ENCODE peak calls at places on chromosome 20, in nine cellular contexts. P, V, Y, S, L, O, R, Z and W are unnamed samples.
A peak's percentile ranks its signal among the peaks of the same experiment; 100 is the strongest.

GRCh38 chr20:57167971-57168693 is 98.3 kb downstream of the BMP7 start:
- DNase-seq in P (no peak), L (no peak), S (no peak), V (no peak), R (no peak), O (peak; percentile 73), Y (no peak), Z (no peak), W (no peak)

GRCh38 chr20:43721429-43722152 is 5.2 kb downstream of the GTSF1L start:
- DNase-seq in P (no peak), Y (no peak), O (no peak), L (peak; percentile 12), V (no peak), Z (peak; percentile 30), S (no peak), R (peak; percentile 94), W (no peak)

GRCh38 chr20:48283470-48284110 is 498.3 kb upstream of the SULF2 start:
- DNase-seq in S (peak; percentile 96), P (peak; percentile 82), V (no peak), R (no peak), Z (no peak), O (peak; percentile 48), Y (no peak), L (peak; percentile 92), W (peak; percentile 65)

GRCh38 chr20:18511566-18511965 is 3.8 kb downstream of the SEC23B start:
- DNase-seq in Y (no peak), L (no peak), R (no peak), S (no peak), Z (no peak), V (no peak), P (no peak), O (no peak), W (no peak)

GRCh38 chr20:19552144-19552895 is 205.7 kb upstream of the RIN2 start:
- DNase-seq in L (no peak), Z (no peak), P (no peak), O (no peak), R (peak; percentile 23), Y (no peak), V (no peak), S (peak; percentile 39), W (no peak)

GRCh38 chr20:62275263-62275619 is 27.6 kb upstream of the ADRM1 start:
- DNase-seq in Z (no peak), O (no peak), S (no peak), P (no peak), V (no peak), Y (no peak), L (no peak), R (no peak), W (no peak)

GRCh38 chr20:2314759-2315439 is 19.1 kb downstream of the TGM3 start:
- DNase-seq in V (no peak), L (no peak), P (peak; percentile 57), R (peak; percentile 30), O (peak; percentile 46), S (no peak), Z (no peak), Y (no peak), W (peak; percentile 79)

GRCh38 chr20:38859070-38859690 is 53.7 kb downstream of the PPP1R16B start:
- DNase-seq in Z (no peak), O (no peak), L (no peak), Y (no peak), R (no peak), V (no peak), P (no peak), S (no peak), W (no peak)

GRCh38 chr20:50758469-50758868 is 27.1 kb downstream of the PARD6B start:
- DNase-seq in P (no peak), O (no peak), R (no peak), Y (no peak), V (no peak), S (peak; percentile 47), Z (no peak), L (no peak), W (no peak)

GRCh38 chr20:38673731-38674177 is 50.5 kb upstream of the SLC32A1 start:
- DNase-seq in Y (no peak), P (no peak), Z (no peak), V (no peak), L (no peak), R (peak; percentile 51), S (peak; percentile 25), O (no peak), W (no peak)

GRCh38 chr20:51187318-51187717 is 164.4 kb upstream of the KCNG1 start:
- DNase-seq in L (no peak), V (no peak), Y (no peak), R (no peak), P (no peak), Z (no peak), S (no peak), O (no peak), W (no peak)

GRCh38 chr20:57548177-57549058 is 12.5 kb upstream of the PCK1 start:
- DNase-seq in O (peak; percentile 49), R (no peak), L (no peak), V (no peak), Z (no peak), S (peak; percentile 72), Y (no peak), P (peak; percentile 11), W (no peak)

GRCh38 chr20:36862857-36863668 is 12.9 kb upstream of the TLDC2 start:
- DNase-seq in S (no peak), R (peak; percentile 41), Z (no peak), V (no peak), L (no peak), Y (no peak), P (no peak), O (peak; percentile 57), W (no peak)

GRCh38 chr20:34473262-34473883 is 42.8 kb upstream of the DYNLRB1 start:
- DNase-seq in Y (peak; percentile 32), R (peak; percentile 25), Z (peak; percentile 16), O (peak; percentile 70), P (no peak), S (no peak), L (peak; percentile 41), V (no peak), W (peak; percentile 51)

GRCh38 chr20:44979090-44979621 is 12.8 kb downstream of the STK4 start:
- DNase-seq in P (no peak), L (peak; percentile 22), Y (no peak), R (no peak), S (peak; percentile 9), V (no peak), Z (peak; percentile 6), O (no peak), W (no peak)

GRCh38 chr20:20480689-20481088 is 112.8 kb downstream of the INSM1 start:
- DNase-seq in Z (no peak), O (no peak), Y (no peak), R (no peak), S (peak; percentile 32), P (peak; percentile 26), V (no peak), L (no peak), W (peak; percentile 13)